ENCODE peak calls at places on chromosomes 4 and X, in seven cellular contexts. U, K, O, F, L, S and V are unnamed samples.

GRCh38 chr4:113636877-113637276 is 124.7 kb downstream of the CAMK2D start:
- DNase-seq in U (no peak), K (no peak), O (no peak), F (peak), L (no peak), S (peak), V (no peak)

GRCh38 chr4:71456841-71457240 is 118.0 kb downstream of the SLC4A4 start:
- DNase-seq in U (no peak), K (peak), O (no peak), F (no peak), L (no peak), S (no peak), V (no peak)

GRCh38 chrX:47366051-47366722 is 4.2 kb upstream of the ZNF157 start:
- DNase-seq in U (peak), K (peak), O (peak), F (peak), L (peak), S (peak), V (no peak)

GRCh38 chrX:30153881-30154260 is 61.5 kb upstream of the MAGEB2 start:
- DNase-seq in U (no peak), K (no peak), O (no peak), F (no peak), L (no peak), S (no peak), V (no peak)

GRCh38 chr4:6368601-6369000 is 99.0 kb downstream of the WFS1 start:
- DNase-seq in U (no peak), K (no peak), O (no peak), F (no peak), L (no peak), S (no peak), V (no peak)

GRCh38 chr4:103482471-103482870 is 237.3 kb downstream of the TACR3 start:
- DNase-seq in U (no peak), K (no peak), O (no peak), F (no peak), L (no peak), S (no peak), V (no peak)

GRCh38 chr4:16706251-16706650 is 192.2 kb downstream of the LDB2 start:
- DNase-seq in U (no peak), K (no peak), O (no peak), F (no peak), L (no peak), S (no peak), V (no peak)

GRCh38 chrX:103063918-103064434 is at the start of gene BEX1:
- DNase-seq in U (peak), K (peak), O (no peak), F (no peak), L (peak), S (peak), V (no peak)

GRCh38 chr4:69032847-69033638 is 63.2 kb upstream of the UGT2B7 start:
- DNase-seq in U (no peak), K (no peak), O (no peak), F (no peak), L (no peak), S (no peak), V (no peak)

GRCh38 chrX:131869182-131869581 is 153.9 kb upstream of the STK26 start:
- DNase-seq in U (no peak), K (no peak), O (no peak), F (no peak), L (no peak), S (no peak), V (no peak)

GRCh38 chrX:17747692-17748091 is 10.4 kb downstream of the SCML1 start:
- DNase-seq in U (no peak), K (no peak), O (no peak), F (no peak), L (no peak), S (no peak), V (no peak)

GRCh38 chr4:52260507-52261302 is 209.6 kb downstream of the SPATA18 start:
- DNase-seq in U (no peak), K (no peak), O (no peak), F (no peak), L (no peak), S (no peak), V (no peak)

GRCh38 chrX:154490021-154490413 is 412 bp downstream of the SLC10A3 start:
- DNase-seq in U (no peak), K (peak), O (no peak), F (peak), L (no peak), S (peak), V (peak)

GRCh38 chr4:124596811-124597210 is 115.7 kb downstream of the ANKRD50 start:
- DNase-seq in U (no peak), K (no peak), O (no peak), F (no peak), L (no peak), S (no peak), V (no peak)

GRCh38 chr4:17613761-17614415 is 553 bp upstream of the MED28 start:
- DNase-seq in U (no peak), K (peak), O (peak), F (peak), L (no peak), S (no peak), V (no peak)

GRCh38 chr4:142697303-142697702 is 148.8 kb downstream of the INPP4B start:
- DNase-seq in U (no peak), K (no peak), O (no peak), F (no peak), L (no peak), S (no peak), V (no peak)

GRCh38 chr4:13777341-13777740 is 149.8 kb upstream of the BOD1L1 start:
- DNase-seq in U (no peak), K (no peak), O (no peak), F (no peak), L (no peak), S (no peak), V (no peak)

GRCh38 chr4:133146574-133147198 is 2.4 kb upstream of the PCDH10 start:
- DNase-seq in U (no peak), K (peak), O (no peak), F (peak), L (peak), S (peak), V (no peak)

GRCh38 chrX:47683171-47684145 is 24.5 kb upstream of the UXT start:
- DNase-seq in U (no peak), K (no peak), O (no peak), F (no peak), L (no peak), S (no peak), V (no peak)

GRCh38 chr4:634599-634985 is 9.2 kb downstream of the PDE6B start:
- DNase-seq in U (no peak), K (no peak), O (no peak), F (no peak), L (no peak), S (no peak), V (no peak)

GRCh38 chrX:117543885-117544284 is 572.7 kb downstream of the KLHL13 start:
- DNase-seq in U (no peak), K (peak), O (no peak), F (no peak), L (no peak), S (no peak), V (no peak)

GRCh38 chrX:140057001-140057411 is 91.7 kb upstream of the CXorf66 start:
- DNase-seq in U (peak), K (peak), O (peak), F (peak), L (peak), S (peak), V (peak)

GRCh38 chr4:2484993-2485392 is 16.1 kb downstream of the RNF4 start:
- DNase-seq in U (no peak), K (no peak), O (peak), F (no peak), L (peak), S (peak), V (no peak)

GRCh38 chrX:137032378-137032694 is 1.5 kb downstream of the GPR101 start:
- DNase-seq in U (no peak), K (peak), O (no peak), F (no peak), L (no peak), S (no peak), V (no peak)

GRCh38 chr4:166657261-166657660 is 577.0 kb downstream of the SPOCK3 start:
- DNase-seq in U (no peak), K (peak), O (no peak), F (no peak), L (no peak), S (no peak), V (no peak)

GRCh38 chr4:158316264-158316663 is 106.0 kb downstream of the TMEM144 start:
- DNase-seq in U (no peak), K (no peak), O (no peak), F (no peak), L (no peak), S (no peak), V (no peak)

GRCh38 chr4:65416875-65417274 is 253.4 kb downstream of the EPHA5 start:
- DNase-seq in U (peak), K (peak), O (no peak), F (peak), L (no peak), S (no peak), V (no peak)

GRCh38 chrX:39895228-39896110 is 202.3 kb downstream of the BCOR start:
- DNase-seq in U (no peak), K (no peak), O (no peak), F (no peak), L (no peak), S (no peak), V (no peak)

GRCh38 chr4:186029731-186030421 is 39.1 kb upstream of the TLR3 start:
- DNase-seq in U (no peak), K (no peak), O (no peak), F (no peak), L (peak), S (no peak), V (peak)

GRCh38 chr4:110631582-110632505 is 9.0 kb upstream of the PITX2 start:
- DNase-seq in U (no peak), K (peak), O (no peak), F (no peak), L (peak), S (peak), V (no peak)

GRCh38 chr4:120327276-120327675 is 260.6 kb upstream of the MAD2L1 start:
- DNase-seq in U (no peak), K (no peak), O (no peak), F (no peak), L (no peak), S (no peak), V (no peak)

GRCh38 chrX:71606536-71607216 is 11.6 kb downstream of the CXCR3 start:
- DNase-seq in U (no peak), K (no peak), O (no peak), F (peak), L (no peak), S (no peak), V (no peak)

GRCh38 chr4:95732061-95732460 is 107.8 kb upstream of the PDHA2 start:
- DNase-seq in U (no peak), K (peak), O (no peak), F (no peak), L (no peak), S (no peak), V (no peak)

GRCh38 chrX:127877358-127877757 is 174.8 kb downstream of the ACTRT1 start:
- DNase-seq in U (no peak), K (peak), O (no peak), F (no peak), L (no peak), S (no peak), V (no peak)

GRCh38 chr4:55758570-55758969 is 61.0 kb upstream of the EXOC1L start:
- DNase-seq in U (no peak), K (peak), O (no peak), F (no peak), L (no peak), S (no peak), V (no peak)

GRCh38 chr4:151031831-151032605 is 16.9 kb upstream of the LRBA start:
- DNase-seq in U (no peak), K (peak), O (no peak), F (no peak), L (no peak), S (peak), V (no peak)

GRCh38 chr4:9969526-9970398 is 51.5 kb downstream of the SLC2A9 start:
- DNase-seq in U (no peak), K (no peak), O (no peak), F (peak), L (no peak), S (no peak), V (no peak)

GRCh38 chr4:1721666-1722550 is 587 bp downstream of the TACC3 start:
- DNase-seq in U (no peak), K (peak), O (no peak), F (no peak), L (no peak), S (peak), V (no peak)